ENCODE peak calls at places on chromosome 1, in six cellular contexts. A is body of pancreas, D is gastrocnemius medialis, M is prostate gland, T is H1, E is adrenal gland. I is an unnamed sample.

GRCh38 chr1:96524100-96524499 is 197.5 kb upstream of the PTBP2 start:
- DNase-seq in A (no peak), D (no peak), M (no peak), T (no peak), E (no peak), I (no peak)

GRCh38 chr1:151145158-151146071 is 1.0 kb downstream of the SEMA6C start:
- DNase-seq in A (no peak), D (peak), M (no peak), T (peak), E (no peak), I (peak)

GRCh38 chr1:10509823-10510509 is 35.2 kb downstream of the PEX14 start:
- DNase-seq in A (no peak), D (no peak), M (no peak), T (no peak), E (no peak), I (no peak)

GRCh38 chr1:160419838-160420169 is 19.4 kb downstream of the VANGL2 start:
- DNase-seq in A (no peak), D (no peak), M (no peak), T (no peak), E (no peak), I (no peak)

GRCh38 chr1:53061859-53062714 is at the start of gene PODN:
- DNase-seq in A (no peak), D (no peak), M (no peak), T (peak), E (no peak), I (peak)

GRCh38 chr1:208036918-208037567 is 126.1 kb upstream of the CD34 start:
- DNase-seq in A (no peak), D (no peak), M (no peak), T (no peak), E (no peak), I (no peak)

GRCh38 chr1:185628102-185628501 is 106.1 kb upstream of the HMCN1 start:
- DNase-seq in A (no peak), D (no peak), M (no peak), T (no peak), E (no peak), I (no peak)

GRCh38 chr1:38025664-38026063 is 13.1 kb downstream of the UTP11 start:
- DNase-seq in A (no peak), D (peak), M (no peak), T (no peak), E (no peak), I (no peak)

GRCh38 chr1:202016022-202016624 is 5.7 kb downstream of the ELF3 start:
- DNase-seq in A (no peak), D (no peak), M (no peak), T (no peak), E (no peak), I (no peak)

GRCh38 chr1:33388989-33389771 is 41.7 kb downstream of the PHC2 start:
- DNase-seq in A (no peak), D (peak), M (no peak), T (no peak), E (no peak), I (no peak)

GRCh38 chr1:185170291-185170848 is 13.4 kb downstream of the SWT1 start:
- DNase-seq in A (peak), D (no peak), M (peak), T (peak), E (peak), I (no peak)

GRCh38 chr1:165364432-165365133 is 8.1 kb upstream of the LMX1A start:
- DNase-seq in A (no peak), D (peak), M (peak), T (no peak), E (no peak), I (peak)

GRCh38 chr1:91404151-91405012 is at the start of gene HFM1:
- DNase-seq in A (peak), D (peak), M (peak), T (peak), E (peak), I (peak)
- TF ChIP-seq POLR2A in A (peak), D (peak), M (no peak), T (peak), E (peak), I (no peak)

DNA sequence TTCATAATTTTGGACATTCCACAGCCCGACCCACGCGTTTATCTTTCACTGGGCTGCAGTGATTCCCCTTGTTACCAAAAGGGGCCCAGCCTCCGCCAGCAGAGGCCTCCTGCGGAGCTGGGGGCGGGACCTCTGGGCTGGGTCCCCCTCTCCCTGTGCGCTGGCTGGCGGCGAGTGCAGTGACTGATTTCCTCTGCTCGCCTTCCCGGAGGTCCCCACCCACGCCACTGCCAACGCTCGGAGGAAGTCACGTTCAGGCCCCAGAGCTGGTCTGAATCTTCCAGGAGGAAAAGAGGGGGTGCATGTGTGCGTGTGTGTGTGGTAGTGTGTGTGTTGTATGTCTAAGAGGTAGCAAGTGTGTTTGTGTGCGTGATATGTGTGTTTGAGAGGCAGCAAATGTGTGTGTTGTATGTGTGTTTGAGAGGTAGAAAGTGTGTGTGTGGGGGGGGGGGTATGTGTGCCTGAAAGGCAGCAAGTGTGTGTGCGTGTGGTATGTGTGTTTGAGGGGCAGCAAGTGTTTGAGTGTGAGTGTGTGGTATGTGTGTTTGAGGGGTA is 35.0 kb upstream of the JAK1 start:
- DNase-seq in A (peak), D (peak), M (no peak), T (peak), E (peak), I (peak)
- TF ChIP-seq POLR2A in A (peak), D (peak), M (no peak), T (no peak), E (peak), I (no peak)

GRCh38 chr1:51875291-51875772 is 3.2 kb downstream of the NRDC start:
- DNase-seq in A (no peak), D (no peak), M (no peak), T (no peak), E (no peak), I (no peak)
- TF ChIP-seq POLR2A in A (no peak), D (no peak), M (no peak), T (no peak), E (no peak), I (no peak)

DNA sequence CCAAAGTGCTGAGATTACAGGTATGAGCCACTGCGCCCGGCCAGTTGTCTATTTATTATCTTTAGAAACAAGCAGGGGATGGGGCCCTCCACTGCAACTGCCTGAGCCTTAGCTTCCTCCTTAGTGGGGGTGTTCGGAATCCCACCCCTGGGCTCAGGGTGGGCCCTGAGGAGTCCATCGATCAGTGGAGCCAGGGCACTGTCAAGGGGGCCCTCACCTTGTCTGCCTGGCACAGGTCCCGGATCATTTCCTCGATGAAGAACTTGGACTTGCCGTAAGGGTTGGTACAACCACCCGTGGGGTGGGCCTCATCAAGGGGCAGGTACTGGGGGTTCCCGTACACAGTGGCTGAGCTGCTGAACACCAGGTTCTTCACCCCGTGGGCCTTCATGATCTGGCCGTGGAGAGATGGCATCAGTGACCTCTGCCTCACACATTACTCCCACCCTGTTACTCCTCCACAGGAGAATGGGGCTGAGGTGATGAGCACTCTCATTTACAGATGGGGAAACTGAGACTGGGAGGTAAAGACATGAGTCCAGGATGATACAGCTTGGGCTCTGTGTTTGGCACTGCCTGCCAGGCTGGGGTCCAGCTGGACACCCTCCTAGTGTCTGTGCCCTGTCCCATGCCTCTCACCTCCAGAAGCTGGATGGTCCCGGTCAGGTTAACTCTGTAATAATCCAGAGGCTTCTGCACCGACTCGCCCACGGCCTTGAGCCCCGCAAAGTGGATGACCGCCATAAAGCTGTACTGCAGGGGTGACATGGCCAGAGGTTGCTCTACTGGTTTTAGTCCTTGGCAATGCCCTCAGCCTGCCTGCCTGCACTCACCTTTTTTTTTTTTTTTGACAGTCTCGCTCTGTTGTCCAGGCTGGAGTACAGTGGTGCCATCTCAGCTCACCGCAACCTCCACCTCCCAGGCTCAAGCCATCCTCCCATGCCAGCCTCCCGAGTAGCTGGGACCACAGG is 2.8 kb downstream of the GALE start:
- DNase-seq in A (peak), D (no peak), M (no peak), T (no peak), E (no peak), I (no peak)
- TF ChIP-seq POLR2A in A (no peak), D (no peak), M (no peak), T (no peak), E (no peak), I (no peak)